ENCODE peak calls at places on chromosomes 2 and 18, in ten cellular contexts. K, H, S, V, Y, U, I, E, A and W are unnamed samples.

GRCh38 chr18:61637905-61638304 is 254.9 kb downstream of the RNF152 start:
- DNase-seq in K (no peak), Y (no peak), V (no peak), S (no peak), H (no peak), U (peak; percentile 72), A (no peak), E (no peak), I (no peak), W (no peak)

GRCh38 chr2:198371902-198372611 is 567.7 kb downstream of the PLCL1 start:
- DNase-seq in U (no peak), A (no peak), Y (no peak), H (no peak), V (no peak), E (no peak), I (no peak), K (no peak), S (no peak), W (no peak)

GRCh38 chr2:144669196-144669987 is 149.5 kb upstream of the ZEB2 start:
- DNase-seq in U (no peak), E (no peak), V (no peak), H (no peak), K (no peak), Y (no peak), I (no peak), S (no peak), A (no peak), W (no peak)

GRCh38 chr2:144377929-144378328 is 142.0 kb downstream of the ZEB2 start:
- DNase-seq in K (no peak), Y (no peak), S (no peak), U (no peak), A (no peak), V (no peak), I (no peak), E (no peak), H (no peak), W (no peak)

GRCh38 chr18:50060822-50061221 is 134.1 kb downstream of the MYO5B start:
- DNase-seq in E (no peak), S (no peak), V (no peak), Y (no peak), I (no peak), K (no peak), H (no peak), U (no peak), A (no peak), W (no peak)

GRCh38 chr2:224038049-224038829 is 847 bp downstream of the SERPINE2 start:
- DNase-seq in E (no peak), H (no peak), U (no peak), V (no peak), Y (peak; percentile 28), A (no peak), I (peak; percentile 16), K (no peak), S (peak; percentile 62), W (no peak)

GRCh38 chr2:176665086-176665485 is 395.8 kb downstream of the MTX2 start:
- DNase-seq in H (no peak), K (no peak), I (no peak), S (no peak), U (no peak), E (no peak), V (no peak), Y (no peak), A (no peak), W (no peak)

GRCh38 chr2:120760446-120761135 is 24.9 kb downstream of the GLI2 start:
- DNase-seq in S (no peak), K (peak; percentile 79), U (no peak), E (peak; percentile 40), A (peak; percentile 42), I (no peak), Y (peak; percentile 72), V (peak; percentile 67), H (no peak), W (peak; percentile 64)

GRCh38 chr2:184927040-184927439 is 328.7 kb downstream of the ZNF804A start:
- DNase-seq in A (no peak), I (no peak), E (no peak), H (no peak), Y (no peak), S (no peak), V (no peak), K (no peak), U (no peak), W (no peak)

GRCh38 chr2:75772908-75773630 is 62.4 kb upstream of the GCFC2 start:
- DNase-seq in I (no peak), S (no peak), H (no peak), Y (no peak), A (no peak), K (no peak), U (no peak), E (no peak), V (no peak), W (no peak)

GRCh38 chr2:7670905-7671304 is 753.7 kb downstream of the RNF144A start:
- DNase-seq in V (no peak), A (no peak), S (no peak), U (no peak), I (no peak), H (no peak), K (no peak), Y (no peak), E (no peak), W (no peak)

GRCh38 chr2:145038041-145038525 is 518.2 kb upstream of the ZEB2 start:
- DNase-seq in K (peak; percentile 55), Y (no peak), A (no peak), I (no peak), E (no peak), S (no peak), V (no peak), U (no peak), H (no peak), W (no peak)

GRCh38 chr2:84873350-84873749 is 7.5 kb downstream of the TRABD2A start:
- DNase-seq in K (peak; percentile 25), S (no peak), V (no peak), U (no peak), I (no peak), E (no peak), H (no peak), A (no peak), Y (no peak), W (no peak)

GRCh38 chr2:102618452-102619413 is 620 bp upstream of the SLC9A2 start:
- DNase-seq in E (peak; percentile 44), S (peak; percentile 9), A (peak; percentile 75), K (no peak), U (peak; percentile 75), V (no peak), I (peak; percentile 16), Y (peak; percentile 33), H (peak; percentile 78), W (no peak)

GRCh38 chr18:63063171-63063570 is 256.4 kb downstream of the BCL2 start:
- DNase-seq in V (no peak), S (no peak), Y (no peak), I (no peak), K (no peak), U (no peak), A (no peak), H (no peak), E (no peak), W (no peak)

GRCh38 chr2:218860950-218861381 is 1.4 kb downstream of the WNT6 start:
- DNase-seq in S (no peak), E (peak; percentile 33), U (no peak), Y (peak; percentile 75), H (peak; percentile 46), V (peak; percentile 54), A (peak; percentile 44), K (peak; percentile 87), I (peak; percentile 22), W (peak; percentile 79)

GRCh38 chr2:193240752-193241151 is 1046.0 kb upstream of the TMEFF2 start:
- DNase-seq in Y (no peak), S (no peak), U (no peak), V (no peak), H (peak; percentile 4), A (no peak), E (no peak), K (no peak), I (no peak), W (no peak)

GRCh38 chr2:43223412-43224040 is 2.9 kb downstream of the ZFP36L2 start:
- DNase-seq in U (no peak), S (no peak), Y (no peak), E (no peak), V (no peak), A (no peak), I (peak; percentile 45), K (no peak), H (no peak), W (no peak)

GRCh38 chr2:221485500-221485870 is 86.6 kb downstream of the EPHA4 start:
- DNase-seq in H (no peak), U (no peak), S (no peak), V (no peak), I (no peak), E (no peak), A (no peak), Y (no peak), K (no peak), W (no peak)

GRCh38 chr2:204825681-204826080 is 280.4 kb downstream of the PARD3B start:
- DNase-seq in Y (no peak), V (no peak), E (no peak), A (no peak), S (no peak), U (no peak), I (no peak), H (no peak), K (no peak), W (no peak)

GRCh38 chr2:100011272-100011711 is 131.1 kb downstream of the AFF3 start:
- DNase-seq in Y (no peak), S (no peak), E (no peak), K (no peak), V (no peak), I (no peak), U (no peak), A (no peak), H (no peak), W (no peak)

GRCh38 chr2:2613279-2614199 is 282.5 kb upstream of the MYT1L start:
- DNase-seq in S (peak; percentile 89), A (peak; percentile 96), U (peak; percentile 79), K (peak; percentile 96), H (peak; percentile 89), V (peak; percentile 78), I (peak; percentile 9), Y (peak; percentile 94), E (peak; percentile 97), W (peak; percentile 81)
- TF ChIP-seq POLR2A in S (peak; percentile 90), A (peak; percentile 74), U (no peak), K (no peak), H (peak; percentile 56), V (no peak), I (no peak), Y (peak; percentile 44), E (no peak), W (no peak)

GRCh38 chr2:196927318-196928225 is 1.1 kb upstream of the PGAP1 start:
- DNase-seq in E (no peak), S (no peak), Y (no peak), I (peak; percentile 64), H (no peak), U (no peak), V (peak; percentile 21), A (no peak), K (no peak), W (peak; percentile 16)
- H3K4me1 ChIP-seq in E (no peaks in the 10 kb centered on the region), S (peaks cover 21% of the 10 kb centered on the region), Y (peaks cover 13% of the 10 kb centered on the region), I (peaks cover 24% of the 10 kb centered on the region), H (peaks cover 6% of the 10 kb centered on the region), U (no peaks in the 10 kb centered on the region), V (peaks cover 29% of the 10 kb centered on the region), A (no peaks in the 10 kb centered on the region), K (no peaks in the 10 kb centered on the region), W (no peaks in the 10 kb centered on the region)

GRCh38 chr2:11534078-11534745 is 367 bp downstream of the GREB1 start:
- DNase-seq in U (no peak), E (no peak), S (no peak), K (no peak), V (no peak), I (no peak), H (no peak), A (no peak), Y (no peak), W (no peak)
- H3K27ac ChIP-seq in U (no peak overlapping the region), E (no peak overlapping the region), S (no peak overlapping the region), K (no peak overlapping the region), V (no peak overlapping the region), I (no peak overlapping the region), H (no peak overlapping the region), A (no peak overlapping the region), Y (no peak overlapping the region), W (peak overlapping the region; percentile 78)

GRCh38 chr18:58316943-58317342 is 272.9 kb downstream of the NEDD4L start:
- DNase-seq in S (no peak), E (no peak), K (no peak), U (no peak), I (no peak), Y (no peak), H (no peak), V (no peak), A (no peak), W (no peak)
- TF ChIP-seq POLR2A in S (no peak), E (no peak), K (no peak), U (no peak), I (no peak), Y (no peak), H (no peak), V (no peak), A (no peak), W (no peak)